ENCODE peak calls at places on chromosomes 16 and 17, in nine cellular contexts. Z, P, E, A, O, X, N, H and W are unnamed samples.

GRCh38 chr16:78122774-78123315 is 23.4 kb downstream of the WWOX start:
- DNase-seq in X (peak; percentile 79), A (peak; percentile 48), N (no peak), P (peak; percentile 57), H (peak; percentile 72), O (no peak), Z (no peak), E (no peak), W (no peak)

GRCh38 chr16:50185005-50185505 is 31.9 kb downstream of the TENT4B start:
- DNase-seq in P (no peak), Z (no peak), N (no peak), E (no peak), H (peak; percentile 47), A (no peak), X (peak; percentile 98), O (no peak), W (no peak)

GRCh38 chr16:89118361-89119061 is 24.9 kb downstream of the ACSF3 start:
- DNase-seq in Z (peak; percentile 32), A (no peak), O (no peak), X (no peak), H (no peak), P (no peak), E (peak; percentile 3), N (no peak), W (no peak)

GRCh38 chr17:16512011-16512410 is 20.0 kb upstream of the LRRC75A start:
- DNase-seq in E (no peak), O (no peak), X (no peak), P (peak; percentile 51), Z (no peak), A (peak; percentile 53), N (no peak), H (no peak), W (no peak)

GRCh38 chr16:60199154-60199553 is 1465.0 kb upstream of the GOT2 start:
- DNase-seq in N (no peak), P (no peak), H (no peak), Z (peak; percentile 2), O (no peak), E (no peak), X (no peak), A (no peak), W (no peak)

GRCh38 chr17:43530303-43531081 is 15.6 kb downstream of the ETV4 start:
- DNase-seq in O (peak; percentile 89), Z (peak; percentile 95), N (no peak), X (peak; percentile 76), P (no peak), E (no peak), A (peak; percentile 94), H (peak; percentile 78), W (no peak)

GRCh38 chr17:30095507-30096244 is 20.9 kb upstream of the NSRP1 start:
- DNase-seq in E (no peak), A (no peak), H (peak; percentile 76), Z (peak; percentile 39), O (no peak), P (no peak), X (peak; percentile 89), N (no peak), W (no peak)

GRCh38 chr17:1122681-1123396 is 56.9 kb downstream of the ABR start:
- DNase-seq in Z (peak; percentile 90), X (peak; percentile 74), N (peak; percentile 83), A (peak; percentile 96), E (peak; percentile 94), H (peak; percentile 90), P (no peak), O (no peak), W (peak; percentile 85)

GRCh38 chr17:56320443-56320842 is 167.2 kb downstream of the ANKFN1 start:
- DNase-seq in E (no peak), Z (peak; percentile 4), P (no peak), A (peak; percentile 3), X (no peak), O (no peak), N (no peak), H (no peak), W (no peak)

GRCh38 chr17:31908386-31908785 is 6.9 kb upstream of the UTP6 start:
- DNase-seq in N (no peak), E (no peak), X (no peak), H (no peak), O (no peak), Z (no peak), A (no peak), P (no peak), W (no peak)

GRCh38 chr17:7261377-7262191 is 694 bp downstream of the CLDN7 start:
- DNase-seq in H (peak; percentile 40), P (no peak), Z (peak; percentile 29), N (no peak), X (no peak), A (peak; percentile 78), E (no peak), O (no peak), W (no peak)

GRCh38 chr17:28053725-28054124 is 11.2 kb downstream of the NLK start:
- DNase-seq in N (no peak), E (no peak), X (no peak), H (no peak), A (no peak), O (no peak), P (no peak), Z (no peak), W (no peak)

GRCh38 chr16:2026461-2027023 is at the start of gene NHERF2:
- DNase-seq in P (no peak), A (peak; percentile 96), E (peak; percentile 57), X (peak; percentile 41), H (peak; percentile 90), Z (no peak), O (peak; percentile 85), N (no peak), W (no peak)

GRCh38 chr17:64470676-64471075 is 21.8 kb downstream of the MILR1 start:
- DNase-seq in A (no peak), P (no peak), H (no peak), Z (peak; percentile 72), N (no peak), X (no peak), O (no peak), E (no peak), W (no peak)

GRCh38 chr16:15644306-15644961 is 1.5 kb upstream of the MARF1 start:
- DNase-seq in E (peak; percentile 38), Z (no peak), A (no peak), O (no peak), H (peak; percentile 37), P (peak; percentile 47), X (peak; percentile 17), N (no peak), W (no peak)

GRCh38 chr16:1152651-1153259 is at the start of gene CACNA1H:
- DNase-seq in X (no peak), N (peak; percentile 25), H (peak; percentile 79), Z (no peak), E (no peak), O (no peak), P (no peak), A (no peak), W (no peak)

GRCh38 chr17:27760069-27760885 is 40.1 kb downstream of the NOS2 start:
- DNase-seq in H (peak; percentile 78), O (peak; percentile 90), P (peak; percentile 2), N (peak; percentile 69), E (peak; percentile 69), Z (peak; percentile 85), X (peak; percentile 55), A (peak; percentile 88), W (peak; percentile 67)

GRCh38 chr17:44587339-44587738 is 30.1 kb downstream of the FZD2 start:
- DNase-seq in O (no peak), A (no peak), P (no peak), N (no peak), E (no peak), X (peak; percentile 96), H (peak; percentile 95), Z (peak; percentile 86), W (no peak)

GRCh38 chr17:33039874-33040273 is 48.2 kb downstream of the SPACA3 start:
- DNase-seq in X (no peak), Z (no peak), E (no peak), A (no peak), H (peak; percentile 48), O (peak; percentile 27), N (no peak), P (no peak), W (no peak)

GRCh38 chr16:55778718-55779117 is 54.2 kb downstream of the CES1 start:
- DNase-seq in O (no peak), E (no peak), A (no peak), Z (no peak), P (no peak), N (no peak), H (no peak), X (no peak), W (no peak)

GRCh38 chr16:52247737-52248136 is 299.2 kb downstream of the TOX3 start:
- DNase-seq in H (no peak), X (no peak), A (no peak), Z (no peak), E (no peak), P (no peak), O (no peak), N (no peak), W (no peak)

GRCh38 chr17:31834448-31834847 is 24.6 kb downstream of the COPRS start:
- DNase-seq in A (no peak), X (no peak), N (no peak), O (no peak), Z (no peak), H (no peak), P (no peak), E (no peak), W (no peak)

GRCh38 chr16:17914168-17914567 is 422.4 kb downstream of the NPIPA8 start:
- DNase-seq in E (no peak), A (no peak), Z (no peak), X (no peak), O (no peak), H (no peak), N (no peak), P (no peak), W (no peak)

GRCh38 chr16:15798671-15799070 is 58.2 kb downstream of the MYH11 start:
- DNase-seq in X (no peak), N (no peak), A (no peak), P (no peak), O (no peak), E (no peak), H (no peak), Z (no peak), W (no peak)

GRCh38 chr17:43908111-43908721 is 880 bp upstream of the MPP2 start:
- DNase-seq in X (no peak), O (no peak), A (peak; percentile 82), Z (peak; percentile 85), P (no peak), N (peak; percentile 29), E (peak; percentile 64), H (peak; percentile 90), W (peak; percentile 18)